ENCODE peak calls at places on chromosomes 7 and 10, in four cellular contexts. Z is CD8-positive, alpha-beta memory T cell; A is heart left ventricle; D is colonic mucosa. C is an unnamed sample.

GRCh38 chr7:100818366-100818765 is 9.0 kb downstream of the EPHB4 start:
- DNase-seq in Z (no peak), A (no peak), D (no peak), C (no peak)

GRCh38 chr7:100673942-100674431 is 447 bp downstream of the GNB2 start:
- DNase-seq in Z (peak; percentile 66), A (peak; percentile 59), D (peak; percentile 61), C (no peak)

GRCh38 chr10:93695720-93696119 is 6.7 kb downstream of the FRA10AC1 start:
- DNase-seq in Z (no peak), A (no peak), D (no peak), C (no peak)

GRCh38 chr7:40833541-40834234 is 698.9 kb downstream of the SUGCT start:
- DNase-seq in Z (no peak), A (no peak), D (no peak), C (no peak)

GRCh38 chr10:34768972-34769330 is 46.1 kb downstream of the PARD3 start:
- DNase-seq in Z (no peak), A (no peak), D (no peak), C (no peak)

GRCh38 chr7:57821438-57822382 is 371.7 kb downstream of the ZNF716 start:
- DNase-seq in Z (no peak), A (no peak), D (no peak), C (no peak)

GRCh38 chr7:111029574-111030357 is 61.2 kb upstream of the LRRN3 start:
- DNase-seq in Z (no peak), A (no peak), D (no peak), C (no peak)

GRCh38 chr10:125548878-125549277 is 134.1 kb downstream of the TEX36 start:
- DNase-seq in Z (no peak), A (no peak), D (no peak), C (no peak)

GRCh38 chr7:84912018-84912417 is 274.8 kb downstream of the SEMA3D start:
- DNase-seq in Z (no peak), A (no peak), D (no peak), C (no peak)

GRCh38 chr7:150378115-150378852 is 846 bp upstream of the ZNF775 start:
- DNase-seq in Z (peak; percentile 62), A (peak; percentile 64), D (peak; percentile 85), C (peak; percentile 40)

GRCh38 chr7:127150543-127150942 is 102.2 kb downstream of the GRM8 start:
- DNase-seq in Z (no peak), A (no peak), D (no peak), C (no peak)

GRCh38 chr7:114784177-114784576 is 137.7 kb upstream of the MDFIC start:
- DNase-seq in Z (no peak), A (no peak), D (no peak), C (no peak)

GRCh38 chr7:16787141-16787540 is 17.7 kb downstream of the AGR2 start:
- DNase-seq in Z (no peak), A (no peak), D (no peak), C (no peak)

GRCh38 chr7:43076189-43076605 is 36.2 kb upstream of the HECW1 start:
- DNase-seq in Z (no peak), A (no peak), D (no peak), C (no peak)

GRCh38 chr7:50725774-50726173 is 56.9 kb downstream of the GRB10 start:
- DNase-seq in Z (no peak), A (no peak), D (no peak), C (no peak)

GRCh38 chr10:48470115-48470892 is 134.6 kb downstream of the ARHGAP22 start:
- DNase-seq in Z (no peak), A (no peak), D (peak; percentile 6), C (no peak)

GRCh38 chr10:123746016-123746415 is 79.9 kb downstream of the GPR26 start:
- DNase-seq in Z (no peak), A (no peak), D (no peak), C (no peak)

GRCh38 chr10:110563132-110563531 is 4.4 kb upstream of the SMC3 start:
- DNase-seq in Z (no peak), A (no peak), D (no peak), C (no peak)

GRCh38 chr7:16587785-16588184 is 57.8 kb downstream of the ANKMY2 start:
- DNase-seq in Z (no peak), A (no peak), D (no peak), C (no peak)

GRCh38 chr10:50798297-50798696 is 58.6 kb downstream of the ASAH2B start:
- DNase-seq in Z (no peak), A (no peak), D (no peak), C (no peak)

GRCh38 chr10:91352760-91353159 is 57.4 kb upstream of the HECTD2 start:
- DNase-seq in Z (no peak), A (no peak), D (no peak), C (no peak)

GRCh38 chr7:102433319-102434038 is at the start of gene ORAI2:
- DNase-seq in Z (peak; percentile 93), A (peak; percentile 86), D (peak; percentile 82), C (peak; percentile 86)

GRCh38 chr7:101120315-101120714 is 6.6 kb upstream of the SERPINE1 start:
- DNase-seq in Z (no peak), A (no peak), D (no peak), C (no peak)

GRCh38 chr10:101323495-101323894 is 30.5 kb upstream of the BTRC start:
- DNase-seq in Z (no peak), A (no peak), D (no peak), C (no peak)

GRCh38 chr10:102152545-102152890 is 329 bp downstream of the NOLC1 start:
- DNase-seq in Z (no peak), A (no peak), D (no peak), C (no peak)

GRCh38 chr10:12720217-12720981 is 281.1 kb downstream of the CCDC3 start:
- DNase-seq in Z (no peak), A (peak; percentile 41), D (peak; percentile 94), C (no peak)

GRCh38 chr10:123778719-123779118 is 112.6 kb downstream of the GPR26 start:
- DNase-seq in Z (no peak), A (no peak), D (no peak), C (no peak)

GRCh38 chr7:76047305-76047810 is 442 bp downstream of the STYXL1 start:
- DNase-seq in Z (no peak), A (no peak), D (no peak), C (no peak)

GRCh38 chr7:112161253-112162160 is 44.7 kb downstream of the DOCK4 start:
- DNase-seq in Z (no peak), A (no peak), D (no peak), C (no peak)

GRCh38 chr7:6656413-6656812 is 19.3 kb downstream of the ZNF316 start:
- DNase-seq in Z (no peak), A (no peak), D (no peak), C (no peak)

GRCh38 chr10:92239185-92239599 is 51.7 kb downstream of the CPEB3 start:
- DNase-seq in Z (no peak), A (no peak), D (peak; percentile 39), C (no peak)

GRCh38 chr7:23275906-23276305 is 23.2 kb upstream of the MALSU1 start:
- DNase-seq in Z (no peak), A (no peak), D (no peak), C (no peak)

GRCh38 chr7:100035865-100036264 is 13.7 kb upstream of the ZSCAN21 start:
- DNase-seq in Z (no peak), A (no peak), D (no peak), C (no peak)

GRCh38 chr7:42202601-42203000 is 34.4 kb downstream of the GLI3 start:
- DNase-seq in Z (no peak), A (no peak), D (no peak), C (no peak)

GRCh38 chr7:92751902-92752901 is 84.2 kb downstream of the CDK6 start:
- DNase-seq in Z (no peak), A (no peak), D (no peak), C (no peak)

GRCh38 chr7:29723599-29723998 is 82.7 kb upstream of the WIPF3 start:
- DNase-seq in Z (no peak), A (no peak), D (no peak), C (no peak)

GRCh38 chr7:29309041-29309860 is 114.7 kb downstream of the CHN2 start:
- DNase-seq in Z (no peak), A (no peak), D (no peak), C (no peak)

GRCh38 chr10:94983555-94983954 is 45.1 kb downstream of the CYP2C9 start:
- DNase-seq in Z (no peak), A (no peak), D (no peak), C (no peak)

DNA sequence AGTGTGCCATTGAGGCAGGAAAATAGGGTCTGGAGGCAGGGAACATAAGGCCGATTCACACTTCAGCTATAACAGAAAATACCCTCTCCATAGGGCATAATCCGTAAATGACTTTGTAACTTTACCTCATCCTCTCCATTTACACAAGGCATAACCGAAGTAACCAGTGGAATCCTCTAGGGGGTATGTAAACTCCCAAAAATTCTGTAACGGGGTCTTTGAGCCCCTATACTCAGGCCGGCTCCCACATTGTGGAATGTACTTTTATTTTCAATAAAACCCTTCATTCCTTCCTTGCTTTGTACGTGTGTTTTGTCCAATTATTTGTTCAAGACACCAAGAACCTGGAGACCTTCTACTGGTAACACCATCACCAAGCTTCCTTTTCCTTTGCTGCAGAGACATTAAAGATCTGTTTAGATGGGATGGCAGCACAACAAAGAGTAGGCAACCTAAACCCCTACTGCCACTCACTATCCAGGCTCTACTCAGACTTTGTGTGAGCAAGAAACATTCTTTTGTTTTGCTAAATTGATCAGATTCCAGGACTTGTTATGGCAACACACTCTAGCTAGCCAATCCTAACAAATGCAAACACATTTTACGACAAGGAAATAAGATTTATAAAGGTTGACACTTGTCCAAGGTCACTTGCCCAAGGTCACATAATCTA is 99.3 kb downstream of the DGKI start:
- DNase-seq in Z (no peak), A (no peak), D (no peak), C (no peak)
- H3K4me3 ChIP-seq in Z (no peak overlapping the region), A (no peak overlapping the region), D (no peak overlapping the region), C (no peak overlapping the region)

DNA sequence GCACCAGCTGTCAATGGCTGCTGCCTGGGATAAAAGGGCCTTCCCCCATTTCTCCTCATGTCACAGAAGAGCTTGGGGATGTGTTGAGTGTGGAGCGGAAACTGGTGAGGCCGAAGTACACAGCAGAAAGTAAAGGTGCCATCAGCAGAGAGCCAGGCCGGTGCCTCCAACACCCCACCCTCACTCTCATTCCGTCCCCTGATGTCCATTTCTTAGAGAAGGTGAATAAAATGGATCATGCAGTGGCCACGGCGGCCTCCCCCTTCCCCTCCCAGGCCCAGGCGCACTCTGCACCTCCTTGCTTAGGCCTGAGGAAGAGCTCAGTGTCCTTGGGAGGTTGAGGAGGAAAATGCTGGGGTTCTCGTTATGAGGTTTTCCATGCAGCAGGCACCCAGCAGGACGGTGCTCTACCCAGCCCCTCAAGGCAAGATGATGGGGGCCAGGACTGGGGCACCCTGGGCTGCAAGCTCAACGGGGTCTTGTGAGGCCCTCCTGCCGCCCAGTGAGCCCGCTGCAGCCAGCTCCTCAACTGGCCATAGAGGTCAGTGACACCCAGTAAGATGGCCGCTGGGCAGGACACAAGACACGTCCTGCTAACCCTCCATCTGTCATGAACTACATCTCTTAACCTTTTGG is 163.9 kb downstream of the ADARB2 start:
- DNase-seq in Z (no peak), A (no peak), D (no peak), C (no peak)
- H3K27ac ChIP-seq in Z (no peak overlapping the region), A (no peak overlapping the region), D (no peak overlapping the region), C (no peak overlapping the region)

GRCh38 chr7:157685430-157686284 is 348.9 kb downstream of the DNAJB6 start:
- DNase-seq in Z (peak; percentile 39), A (no peak), D (no peak), C (no peak)
- H3K4me3 ChIP-seq in Z (no peak overlapping the region), A (no peak overlapping the region), D (no peak overlapping the region), C (no peak overlapping the region)

DNA sequence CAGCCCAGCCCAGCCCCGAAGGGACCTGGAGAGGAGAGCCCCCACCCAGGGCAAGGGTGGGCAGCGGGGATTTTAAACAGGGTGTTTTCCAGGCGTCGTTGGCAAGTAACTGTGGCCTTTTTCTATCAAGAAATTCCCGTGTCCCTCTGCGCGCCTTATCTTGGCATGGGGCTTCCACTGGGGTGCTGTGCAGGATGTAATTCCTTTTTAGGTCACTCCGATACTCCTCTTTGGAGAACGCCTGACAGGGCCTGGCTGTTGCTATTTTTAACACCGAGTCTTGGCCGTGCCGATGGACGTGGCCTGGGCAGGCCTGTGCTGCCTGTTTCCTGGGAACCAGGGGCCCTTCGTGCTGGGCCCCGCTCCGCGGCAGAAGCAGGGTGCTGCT is 93.8 kb downstream of the INPP5A start:
- DNase-seq in Z (no peak), A (peak; percentile 86), D (peak; percentile 34), C (no peak)
- H3K27ac ChIP-seq in Z (no peak overlapping the region), A (peak overlapping the region; percentile 95), D (peak overlapping the region; percentile 69), C (no peak overlapping the region)

C was measured in CD4-positive, alpha-beta memory T cell.